ENCODE peak calls at places on chromosomes 4 and X, in nine cellular contexts. Z, X, Q, B, S, K, O, V and D are unnamed samples.

GRCh38 chrX:46574941-46575381 is 1.4 kb downstream of the CHST7 start:
- DNase-seq in B (no peak), O (peak; percentile 28), Q (no peak), Z (no peak), S (no peak), K (peak; percentile 13), V (no peak), X (no peak), D (no peak)

GRCh38 chr4:124337874-124338273 is 374.7 kb downstream of the ANKRD50 start:
- DNase-seq in V (no peak), S (no peak), Z (no peak), Q (no peak), B (no peak), X (no peak), K (no peak), O (no peak), D (no peak)

GRCh38 chrX:14712096-14712495 is 160.8 kb downstream of the FANCB start:
- DNase-seq in Q (peak; percentile 1), V (no peak), B (no peak), K (no peak), O (no peak), S (no peak), Z (no peak), X (no peak), D (no peak)

GRCh38 chr4:160319221-160319867 is 1216.5 kb downstream of the RAPGEF2 start:
- DNase-seq in S (no peak), O (no peak), V (no peak), K (no peak), B (no peak), X (no peak), Q (no peak), Z (peak; percentile 15), D (no peak)

GRCh38 chr4:165343353-165344191 is 16.1 kb downstream of the MSMO1 start:
- DNase-seq in B (no peak), O (no peak), K (peak; percentile 42), X (no peak), Q (no peak), V (no peak), Z (peak; percentile 14), S (no peak), D (peak; percentile 32)

GRCh38 chr4:38675167-38676121 is 11.4 kb downstream of the KLF3 start:
- DNase-seq in Z (peak; percentile 75), K (peak; percentile 78), Q (peak; percentile 76), X (peak; percentile 75), S (peak; percentile 80), B (peak; percentile 75), V (peak; percentile 56), O (peak; percentile 67), D (peak; percentile 73)

GRCh38 chrX:13130776-13131175 is 86.4 kb upstream of the FAM9C start:
- DNase-seq in B (no peak), K (no peak), X (no peak), S (no peak), O (no peak), Q (no peak), V (no peak), Z (no peak), D (no peak)

GRCh38 chrX:7108995-7109634 is 38.4 kb upstream of the STS start:
- DNase-seq in X (no peak), Q (no peak), V (no peak), S (no peak), Z (no peak), B (no peak), O (no peak), K (peak; percentile 59), D (no peak)

GRCh38 chrX:155645180-155645579 is 32.4 kb upstream of the TMLHE start:
- DNase-seq in Q (no peak), X (no peak), O (no peak), V (no peak), Z (no peak), B (no peak), K (no peak), S (no peak), D (no peak)

GRCh38 chr4:64718091-64718490 is 308.8 kb upstream of the TECRL start:
- DNase-seq in O (no peak), S (no peak), X (no peak), K (no peak), V (peak; percentile 5), Q (no peak), B (no peak), Z (no peak), D (no peak)

GRCh38 chrX:28124416-28124815 is 143.2 kb upstream of the DCAF8L1 start:
- DNase-seq in Q (no peak), X (no peak), K (no peak), Z (no peak), V (no peak), O (no peak), S (no peak), B (no peak), D (no peak)

GRCh38 chr4:147477439-147477838 is 3.5 kb upstream of the EDNRA start:
- DNase-seq in O (peak; percentile 16), Q (no peak), B (no peak), X (no peak), K (no peak), S (no peak), V (no peak), Z (no peak), D (no peak)

GRCh38 chrX:139495324-139495723 is 35.2 kb upstream of the F9 start:
- DNase-seq in K (no peak), Z (no peak), S (no peak), Q (no peak), V (no peak), B (no peak), X (no peak), O (no peak), D (no peak)

GRCh38 chrX:98338544-98338943 is 1454.8 kb downstream of the RPA4 start:
- DNase-seq in X (no peak), Q (no peak), V (no peak), S (no peak), K (no peak), O (no peak), B (no peak), Z (no peak), D (no peak)

GRCh38 chrX:18895157-18895952 is 88.6 kb downstream of the PHKA2 start:
- DNase-seq in X (no peak), S (peak; percentile 72), B (no peak), O (no peak), K (no peak), Z (no peak), Q (no peak), V (no peak), D (no peak)

GRCh38 chrX:134244043-134244442 is 7.1 kb downstream of the CCDC160 start:
- DNase-seq in O (no peak), X (no peak), K (no peak), S (no peak), V (no peak), B (no peak), Z (no peak), Q (no peak), D (no peak)

GRCh38 chr4:127965803-127966175 is 583 bp downstream of the ABHD18 start:
- DNase-seq in V (peak; percentile 12), O (peak; percentile 76), K (peak; percentile 66), B (peak; percentile 58), Q (peak; percentile 65), Z (peak; percentile 67), X (peak; percentile 74), S (no peak), D (peak; percentile 80)

GRCh38 chr4:183936574-183937335 is 31.6 kb downstream of the STOX2 start:
- DNase-seq in K (no peak), S (no peak), V (no peak), O (no peak), Z (no peak), X (no peak), Q (no peak), B (no peak), D (no peak)

GRCh38 chr4:73281982-73282381 is 23.4 kb upstream of the ANKRD17 start:
- DNase-seq in Z (no peak), B (no peak), Q (no peak), V (no peak), S (no peak), X (no peak), O (no peak), K (no peak), D (no peak)

GRCh38 chr4:152083348-152083747 is 322.5 kb upstream of the GATB start:
- DNase-seq in B (no peak), V (no peak), O (no peak), X (no peak), Z (no peak), K (no peak), S (no peak), Q (no peak), D (no peak)

GRCh38 chrX:69133561-69134542 is 31.4 kb downstream of the PJA1 start:
- DNase-seq in B (no peak), V (peak; percentile 38), Z (peak; percentile 7), K (peak; percentile 25), X (no peak), S (no peak), Q (no peak), O (no peak), D (peak; percentile 67)

GRCh38 chr4:41204400-41204978 is 9.9 kb downstream of the APBB2 start:
- DNase-seq in X (no peak), O (no peak), K (no peak), V (no peak), Z (peak; percentile 52), B (no peak), S (no peak), Q (no peak), D (no peak)

GRCh38 chrX:69919749-69920148 is 130.0 kb downstream of the AWAT2 start:
- DNase-seq in X (no peak), Z (no peak), V (no peak), Q (no peak), S (no peak), B (no peak), O (no peak), K (no peak), D (peak; percentile 0)

GRCh38 chr4:133812236-133812635 is 389.4 kb downstream of the PABPC4L start:
- DNase-seq in V (no peak), K (no peak), O (no peak), B (no peak), S (no peak), Q (no peak), Z (no peak), X (no peak), D (no peak)

GRCh38 chrX:135625995-135626394 is 87.4 kb upstream of the CT45A1 start:
- DNase-seq in S (no peak), O (no peak), X (no peak), B (no peak), Q (no peak), Z (no peak), K (no peak), V (peak; percentile 9), D (no peak)